ENCODE peak calls at places on chromosomes 7 and 10, in six cellular contexts. R is transverse colon, B is heart left ventricle, L is vagina, D is adrenal gland, M is suprapubic skin. U is an unnamed sample.

GRCh38 chr7:151623766-151624165 is 104.1 kb upstream of the RHEB start:
- DNase-seq in D (no peak), M (no peak), R (no peak), B (no peak), L (no peak), U (no peak)

GRCh38 chr7:103075337-103075918 is 488 bp downstream of the ARMC10 start:
- DNase-seq in B (peak; percentile 38), R (peak; percentile 56), L (no peak), D (peak; percentile 74), M (peak; percentile 82), U (peak; percentile 45)

GRCh38 chr7:15686209-15686956 is at the start of gene MEOX2:
- DNase-seq in D (peak; percentile 29), B (peak; percentile 91), L (no peak), R (peak; percentile 44), M (peak; percentile 85), U (peak; percentile 69)

GRCh38 chr7:36686499-36686898 is 37.8 kb downstream of the AOAH start:
- DNase-seq in L (no peak), R (no peak), M (no peak), B (no peak), D (no peak), U (no peak)

GRCh38 chr7:51613911-51614344 is 297.3 kb upstream of the COBL start:
- DNase-seq in D (no peak), L (no peak), M (no peak), B (no peak), R (no peak), U (no peak)

GRCh38 chr7:65840446-65840845 is 32.4 kb upstream of the VKORC1L1 start:
- DNase-seq in D (peak; percentile 24), M (no peak), B (no peak), R (no peak), L (no peak), U (no peak)

GRCh38 chr7:8260871-8261707 is 878 bp downstream of the ICA1 start:
- DNase-seq in L (no peak), B (peak; percentile 75), D (peak; percentile 50), R (peak; percentile 61), M (peak; percentile 82), U (peak; percentile 22)

GRCh38 chr10:12510566-12510965 is 161.2 kb downstream of the CAMK1D start:
- DNase-seq in L (peak; percentile 61), D (no peak), M (peak; percentile 34), B (no peak), R (no peak), U (no peak)

GRCh38 chr7:77197135-77197534 is 2.5 kb downstream of the FGL2 start:
- DNase-seq in L (no peak), D (no peak), R (peak; percentile 35), B (no peak), M (no peak), U (no peak)

GRCh38 chr7:96211954-96212353 is 109.9 kb downstream of the SLC25A13 start:
- DNase-seq in D (no peak), M (no peak), R (no peak), L (no peak), B (no peak), U (no peak)

GRCh38 chr10:13987472-13987871 is 343.3 kb downstream of the FRMD4A start:
- DNase-seq in R (no peak), M (no peak), B (no peak), D (no peak), L (no peak), U (no peak)

GRCh38 chr7:22564511-22565045 is 64.6 kb upstream of the STEAP1B start:
- DNase-seq in D (no peak), B (peak; percentile 70), M (no peak), R (no peak), L (no peak), U (no peak)

GRCh38 chr7:39709768-39710291 is 86.5 kb downstream of the RALA start:
- DNase-seq in L (no peak), M (no peak), D (peak; percentile 41), B (peak; percentile 26), R (no peak), U (no peak)

GRCh38 chr7:7484072-7484471 is 51.6 kb downstream of the COL28A1 start:
- DNase-seq in D (no peak), M (no peak), B (no peak), L (no peak), R (no peak), U (no peak)

GRCh38 chr10:102524746-102525145 is 21.0 kb downstream of the SUFU start:
- DNase-seq in B (peak; percentile 15), R (no peak), D (no peak), L (no peak), M (no peak), U (no peak)

GRCh38 chr7:133763241-133763640 is 363.9 kb upstream of the LRGUK start:
- DNase-seq in D (no peak), M (no peak), R (no peak), L (no peak), B (no peak), U (no peak)

GRCh38 chr7:18352339-18353255 is 143.0 kb upstream of the HDAC9 start:
- DNase-seq in D (peak; percentile 38), M (no peak), L (no peak), R (peak; percentile 53), B (peak; percentile 26), U (peak; percentile 30)

GRCh38 chr10:64394744-64395143 is 873.5 kb downstream of the REEP3 start:
- DNase-seq in L (no peak), R (no peak), B (no peak), M (no peak), D (no peak), U (no peak)

GRCh38 chr7:114109299-114109698 is 190.5 kb upstream of the PPP1R3A start:
- DNase-seq in B (no peak), L (no peak), D (no peak), M (no peak), R (no peak), U (no peak)

GRCh38 chr7:31488562-31489203 is 25.2 kb upstream of the ITPRID1 start:
- DNase-seq in L (no peak), R (peak; percentile 56), M (no peak), B (no peak), D (peak; percentile 30), U (no peak)

GRCh38 chr7:41608447-41608846 is 94.4 kb downstream of the INHBA start:
- DNase-seq in B (no peak), D (no peak), R (no peak), M (no peak), L (no peak), U (no peak)

GRCh38 chr7:50335795-50336754 is 31.6 kb downstream of the IKZF1 start:
- DNase-seq in D (no peak), B (no peak), L (no peak), M (no peak), R (peak; percentile 68), U (no peak)

GRCh38 chr7:50342616-50343114 is 38.1 kb downstream of the IKZF1 start:
- DNase-seq in L (no peak), B (no peak), D (peak; percentile 38), R (peak; percentile 58), M (no peak), U (no peak)

GRCh38 chr7:50336909-50337703 is 32.6 kb downstream of the IKZF1 start:
- DNase-seq in B (no peak), R (no peak), D (no peak), M (no peak), L (no peak), U (no peak)

GRCh38 chr7:50341709-50342108 is 37.2 kb downstream of the IKZF1 start:
- DNase-seq in M (no peak), R (no peak), B (no peak), D (no peak), L (no peak), U (no peak)

GRCh38 chr7:50339990-50340500 is 35.5 kb downstream of the IKZF1 start:
- DNase-seq in B (no peak), L (no peak), R (peak; percentile 39), D (no peak), M (no peak), U (no peak)
- TF ChIP-seq POLR2A in B (no peak), L (no peak), R (no peak), D (no peak), M (no peak), U (no peak)

DNA sequence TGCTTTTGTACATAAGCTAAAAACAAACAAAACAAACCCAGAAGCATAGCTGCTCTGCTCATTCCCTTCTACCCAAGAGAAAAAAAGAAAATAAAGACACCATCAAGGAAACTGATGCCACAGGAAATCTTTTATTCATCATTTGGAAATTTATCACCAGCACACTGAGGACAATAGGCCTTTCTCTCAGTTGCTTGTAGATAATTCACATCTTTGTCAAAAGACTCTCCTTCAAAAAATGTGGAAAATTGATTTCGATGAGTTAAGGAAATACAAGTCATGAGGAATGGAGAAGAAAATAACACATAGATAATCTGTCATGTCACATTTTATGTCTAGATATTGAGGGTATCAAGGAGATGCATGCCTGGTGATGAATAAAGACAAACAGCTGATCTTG is 53.5 kb downstream of the ZNF37A start:
- DNase-seq in B (no peak), M (no peak), D (no peak), L (no peak), R (no peak), U (no peak)
- H3K9me3 ChIP-seq in B (peaks cover 3% of the 10 kb centered on the region), M (peaks cover 31% of the 10 kb centered on the region), D (no peaks in the 10 kb centered on the region), L (no peaks in the 10 kb centered on the region), R (peaks cover 3% of the 10 kb centered on the region), U (no peaks in the 10 kb centered on the region)

DNA sequence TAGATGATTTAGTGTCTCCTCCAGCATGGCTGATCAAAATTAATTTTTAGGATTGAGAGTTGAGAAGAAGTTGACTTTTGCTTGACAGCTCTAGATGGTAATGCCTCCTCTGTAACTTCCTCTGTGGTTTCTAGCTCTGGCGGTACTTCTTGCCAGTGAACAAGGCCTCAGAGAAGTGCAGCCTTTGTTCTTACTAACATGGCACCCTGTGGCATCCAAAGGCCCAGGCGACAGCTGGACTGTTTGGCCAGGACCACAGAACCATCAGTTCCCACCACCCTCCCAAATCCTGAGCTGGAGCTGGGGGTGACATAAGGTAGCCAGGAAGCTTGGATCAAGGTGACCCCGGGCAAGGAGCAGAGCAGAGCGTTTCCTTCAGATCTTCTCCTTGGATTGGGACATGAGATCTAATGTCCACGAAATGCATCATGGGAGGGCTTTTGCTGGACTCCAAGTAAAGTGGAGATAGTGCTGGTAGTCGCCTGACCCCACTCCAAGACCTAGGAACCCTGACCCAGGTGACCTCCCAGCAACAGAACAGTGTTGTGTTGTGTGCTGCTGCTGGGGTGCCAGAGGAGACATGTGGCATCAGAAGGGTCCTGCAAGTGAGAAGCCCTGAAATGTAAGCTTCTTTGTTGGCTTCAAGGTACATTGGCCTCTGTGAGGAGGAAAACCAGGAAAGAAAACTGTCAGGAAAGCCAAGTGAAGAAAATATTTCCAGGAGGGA is 41.8 kb downstream of the APBB1IP start:
- DNase-seq in R (no peak), M (no peak), D (no peak), B (no peak), L (no peak), U (no peak)
- H3K4me1 ChIP-seq in R (peaks cover 7% of the 10 kb centered on the region), M (no peaks in the 10 kb centered on the region), D (no peaks in the 10 kb centered on the region), B (no peaks in the 10 kb centered on the region), L (no peaks in the 10 kb centered on the region), U (no peaks in the 10 kb centered on the region)

DNA sequence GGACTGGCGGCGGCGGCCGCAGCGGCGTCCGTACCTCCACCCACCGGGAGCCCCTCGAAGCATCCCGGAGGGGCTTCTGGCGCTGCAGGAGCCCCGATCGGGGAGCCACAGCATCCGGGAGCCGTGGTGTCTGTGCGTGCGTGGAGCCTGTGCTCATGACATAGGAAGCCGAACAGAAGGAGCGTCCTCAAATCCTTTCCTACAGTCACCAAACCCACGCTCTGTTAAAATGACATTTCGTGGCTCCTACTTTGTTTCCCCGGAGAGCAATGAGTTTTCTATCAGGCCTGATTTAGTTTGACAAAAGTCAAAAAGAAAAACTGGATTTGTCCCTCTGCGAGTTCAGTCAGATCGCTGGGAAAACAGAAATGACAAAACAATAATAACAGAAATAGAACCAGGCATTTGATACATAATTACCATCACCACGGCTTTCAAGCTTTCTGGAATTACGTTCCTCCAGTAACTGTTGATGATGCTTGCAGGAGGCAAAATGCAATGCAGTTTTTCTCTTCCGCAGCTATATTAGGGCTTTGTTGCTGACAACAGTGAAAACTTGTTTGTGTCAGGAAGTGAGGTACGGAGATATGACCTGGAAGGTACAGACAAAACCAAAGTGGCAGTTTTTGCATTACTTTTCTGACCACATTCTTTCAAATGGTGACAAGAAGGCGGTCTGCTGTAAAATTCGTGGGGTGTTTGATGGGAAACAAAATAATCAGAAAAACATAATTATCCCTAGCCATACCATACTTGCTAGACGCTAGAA is 219.3 kb upstream of the MKLN1 start:
- DNase-seq in B (no peak), M (no peak), D (no peak), R (peak; percentile 19), L (no peak), U (no peak)
- TF ChIP-seq POLR2A in B (no peak), M (no peak), D (no peak), R (peak; percentile 68), L (no peak), U (no peak)

U was measured in uterus.